ENCODE peak calls at places on chromosome X, in ten cellular contexts. One of them, this sample, is unnamed.

GRCh38 chrX:1468250-1468772 is 15.6 kb upstream of the ASMTL start:
- DNase-seq in Right ventricle myocardium superior: no peak
- DNase-seq in D341Med: peak
- DNase-seq in iPS DF 6.9: no peak
- DNase-seq in dorsolateral prefrontal cortex: no peak
- DNase-seq in uterus: no peak
- DNase-seq in DMS153: no peak
- DNase-seq in RPMI7951: peak
- DNase-seq in HCT116: no peak
- DNase-seq in HFF-Myc: no peak
- DNase-seq in this sample: no peak

GRCh38 chrX:114390251-114390796 is 193.6 kb upstream of the HTR2C start:
- DNase-seq in uterus: no peak
- DNase-seq in D341Med: no peak
- DNase-seq in dorsolateral prefrontal cortex: no peak
- DNase-seq in Right ventricle myocardium superior: no peak
- DNase-seq in iPS DF 6.9: no peak
- DNase-seq in DMS153: no peak
- DNase-seq in HCT116: no peak
- DNase-seq in RPMI7951: no peak
- DNase-seq in HFF-Myc: no peak
- DNase-seq in this sample: no peak

GRCh38 chrX:152637649-152638442 is at the start of gene GABRQ:
- DNase-seq in uterus: no peak
- DNase-seq in HCT116: peak
- DNase-seq in Right ventricle myocardium superior: peak
- DNase-seq in D341Med: peak
- DNase-seq in dorsolateral prefrontal cortex: no peak
- DNase-seq in iPS DF 6.9: peak
- DNase-seq in HFF-Myc: no peak
- DNase-seq in DMS153: peak
- DNase-seq in RPMI7951: peak
- DNase-seq in this sample: no peak

GRCh38 chrX:50874878-50875277 is 35.7 kb upstream of the BMP15 start:
- DNase-seq in HCT116: no peak
- DNase-seq in dorsolateral prefrontal cortex: no peak
- DNase-seq in iPS DF 6.9: no peak
- DNase-seq in Right ventricle myocardium superior: no peak
- DNase-seq in uterus: no peak
- DNase-seq in DMS153: no peak
- DNase-seq in RPMI7951: no peak
- DNase-seq in HFF-Myc: no peak
- DNase-seq in D341Med: no peak
- DNase-seq in this sample: no peak

GRCh38 chrX:40996886-40997530 is 88.2 kb upstream of the USP9X start:
- DNase-seq in iPS DF 6.9: no peak
- DNase-seq in DMS153: no peak
- DNase-seq in uterus: no peak
- DNase-seq in HFF-Myc: peak
- DNase-seq in RPMI7951: peak
- DNase-seq in dorsolateral prefrontal cortex: no peak
- DNase-seq in Right ventricle myocardium superior: no peak
- DNase-seq in HCT116: peak
- DNase-seq in D341Med: peak
- DNase-seq in this sample: no peak

GRCh38 chrX:19751068-19751467 is 136.3 kb downstream of the SH3KBP1 start:
- DNase-seq in D341Med: no peak
- DNase-seq in iPS DF 6.9: no peak
- DNase-seq in RPMI7951: peak
- DNase-seq in dorsolateral prefrontal cortex: no peak
- DNase-seq in uterus: no peak
- DNase-seq in DMS153: no peak
- DNase-seq in HFF-Myc: no peak
- DNase-seq in HCT116: no peak
- DNase-seq in Right ventricle myocardium superior: no peak
- DNase-seq in this sample: no peak

GRCh38 chrX:131633285-131633917 is 89.5 kb downstream of the OR13H1 start:
- DNase-seq in Right ventricle myocardium superior: no peak
- DNase-seq in DMS153: peak
- DNase-seq in iPS DF 6.9: peak
- DNase-seq in HFF-Myc: peak
- DNase-seq in dorsolateral prefrontal cortex: peak
- DNase-seq in HCT116: peak
- DNase-seq in D341Med: peak
- DNase-seq in uterus: peak
- DNase-seq in RPMI7951: peak
- DNase-seq in this sample: no peak

GRCh38 chrX:138853936-138854335 is 142.4 kb upstream of the FGF13 start:
- DNase-seq in Right ventricle myocardium superior: no peak
- DNase-seq in DMS153: no peak
- DNase-seq in HCT116: no peak
- DNase-seq in dorsolateral prefrontal cortex: no peak
- DNase-seq in HFF-Myc: no peak
- DNase-seq in uterus: no peak
- DNase-seq in D341Med: no peak
- DNase-seq in RPMI7951: no peak
- DNase-seq in iPS DF 6.9: no peak
- DNase-seq in this sample: no peak

GRCh38 chrX:928606-929005 is 283.8 kb downstream of the CRLF2 start:
- DNase-seq in DMS153: no peak
- DNase-seq in Right ventricle myocardium superior: no peak
- DNase-seq in D341Med: no peak
- DNase-seq in RPMI7951: no peak
- DNase-seq in iPS DF 6.9: no peak
- DNase-seq in uterus: no peak
- DNase-seq in dorsolateral prefrontal cortex: no peak
- DNase-seq in HCT116: no peak
- DNase-seq in HFF-Myc: no peak
- DNase-seq in this sample: no peak

GRCh38 chrX:70132244-70132643 is 1.0 kb upstream of the IGBP1 start:
- DNase-seq in iPS DF 6.9: no peak
- DNase-seq in dorsolateral prefrontal cortex: no peak
- DNase-seq in D341Med: no peak
- DNase-seq in Right ventricle myocardium superior: no peak
- DNase-seq in DMS153: no peak
- DNase-seq in HCT116: no peak
- DNase-seq in uterus: no peak
- DNase-seq in RPMI7951: peak
- DNase-seq in HFF-Myc: no peak
- DNase-seq in this sample: no peak

GRCh38 chrX:150907474-150907873 is 9.0 kb upstream of the CD99L2 start:
- DNase-seq in D341Med: no peak
- DNase-seq in iPS DF 6.9: no peak
- DNase-seq in RPMI7951: no peak
- DNase-seq in HCT116: no peak
- DNase-seq in HFF-Myc: no peak
- DNase-seq in dorsolateral prefrontal cortex: no peak
- DNase-seq in uterus: no peak
- DNase-seq in Right ventricle myocardium superior: peak
- DNase-seq in DMS153: no peak
- DNase-seq in this sample: no peak

GRCh38 chrX:73828080-73828720 is 265.2 kb downstream of the CHIC1 start:
- DNase-seq in HCT116: no peak
- DNase-seq in DMS153: no peak
- DNase-seq in uterus: no peak
- DNase-seq in RPMI7951: no peak
- DNase-seq in Right ventricle myocardium superior: no peak
- DNase-seq in dorsolateral prefrontal cortex: no peak
- DNase-seq in D341Med: no peak
- DNase-seq in HFF-Myc: no peak
- DNase-seq in iPS DF 6.9: no peak
- DNase-seq in this sample: no peak

GRCh38 chrX:9598344-9598743 is 133.5 kb downstream of the TBL1X start:
- DNase-seq in DMS153: no peak
- DNase-seq in RPMI7951: no peak
- DNase-seq in HCT116: no peak
- DNase-seq in uterus: no peak
- DNase-seq in D341Med: no peak
- DNase-seq in Right ventricle myocardium superior: no peak
- DNase-seq in dorsolateral prefrontal cortex: no peak
- DNase-seq in HFF-Myc: no peak
- DNase-seq in iPS DF 6.9: no peak
- DNase-seq in this sample: no peak

This sample was measured in D721Med.